ENCODE peak calls at places on chromosomes 7 and 10, in nine cellular contexts. Y is iris pigment epithelial cell; E is stimulated activated CD4-positive, alpha-beta T cell treated with anti-CD3 and anti-CD28 coated beads, Interleukin-15, amount 100 ng/mL, for 1 hour; H is adrenal gland; V is T-helper 1 cell; G is Daoy; P is activated T-helper 1 cell treated with Interleukin-2 at 50 U/mL for 16 hours; I is type B pancreatic cell; W is stimulated activated CD8-positive, alpha-beta memory T cell treated with anti-CD3 and anti-CD28 coated beads, Interleukin-2, amount 100 ng/mL, for 48 hours. R is an unnamed sample.

GRCh38 chr7:150340024-150340749 is 1.2 kb downstream of the RARRES2 start:
- DNase-seq in E (no peak), Y (peak; percentile 27), G (peak; percentile 66), W (peak; percentile 22), V (no peak), P (no peak), H (peak; percentile 78), I (no peak), R (no peak)

GRCh38 chr7:52455571-52455970 is 579.9 kb upstream of the POM121L12 start:
- DNase-seq in W (no peak), H (no peak), P (no peak), Y (no peak), G (no peak), I (no peak), E (no peak), V (no peak), R (no peak)

GRCh38 chr10:77592946-77593636 is 44.5 kb downstream of the KCNMA1 start:
- DNase-seq in E (no peak), Y (peak; percentile 93), P (no peak), G (peak; percentile 93), I (no peak), W (no peak), H (peak; percentile 64), V (no peak), R (no peak)

GRCh38 chr10:20748551-20748950 is 148.6 kb downstream of the NEBL start:
- DNase-seq in E (no peak), I (no peak), V (no peak), P (no peak), G (no peak), H (no peak), Y (no peak), W (no peak), R (no peak)

GRCh38 chr10:129690248-129691070 is 223.4 kb downstream of the MGMT start:
- DNase-seq in H (no peak), G (no peak), W (no peak), I (no peak), Y (no peak), P (no peak), E (no peak), V (no peak), R (no peak)

GRCh38 chr7:146185844-146186243 is 69.2 kb downstream of the CNTNAP2 start:
- DNase-seq in W (no peak), G (no peak), E (no peak), V (no peak), P (no peak), I (no peak), Y (peak; percentile 7), H (no peak), R (no peak)

GRCh38 chr10:96292971-96293909 is 11.0 kb upstream of the DNTT start:
- DNase-seq in V (no peak), Y (peak; percentile 47), I (no peak), E (no peak), W (no peak), G (no peak), H (peak; percentile 31), P (no peak), R (no peak)

GRCh38 chr10:1253476-1254353 is 197.5 kb downstream of the WDR37 start:
- DNase-seq in Y (no peak), V (no peak), I (no peak), P (no peak), W (no peak), H (no peak), E (no peak), G (no peak), R (no peak)

GRCh38 chr10:102669206-102670064 is 25.2 kb downstream of the TRIM8 start:
- DNase-seq in P (no peak), W (no peak), H (peak; percentile 73), Y (peak; percentile 39), V (no peak), E (no peak), G (peak; percentile 52), I (no peak), R (no peak)

GRCh38 chr7:117863618-117864017 is 9.6 kb downstream of the CTTNBP2 start:
- DNase-seq in W (no peak), P (no peak), H (no peak), E (no peak), V (no peak), I (no peak), Y (no peak), G (no peak), R (no peak)

GRCh38 chr7:542935-543789 is 23.5 kb upstream of the PDGFA start:
- DNase-seq in E (no peak), W (peak; percentile 10), Y (peak; percentile 85), V (no peak), I (no peak), P (no peak), H (peak; percentile 72), G (peak; percentile 97), R (no peak)

GRCh38 chr7:36863901-36864701 is 139.8 kb upstream of the AOAH start:
- DNase-seq in H (peak; percentile 30), G (peak; percentile 23), E (no peak), P (no peak), W (no peak), V (no peak), I (no peak), Y (no peak), R (no peak)

GRCh38 chr10:48517911-48518321 is 87.0 kb downstream of the ARHGAP22 start:
- DNase-seq in G (no peak), I (no peak), E (no peak), Y (no peak), V (no peak), H (peak; percentile 25), W (no peak), P (no peak), R (no peak)

GRCh38 chr7:103073989-103074518 is 542 bp downstream of the FBXL13 start:
- DNase-seq in Y (no peak), I (no peak), W (no peak), E (no peak), G (peak; percentile 53), V (no peak), P (no peak), H (no peak), R (no peak)

GRCh38 chr7:27178366-27178765 is 4.2 kb upstream of the HOXA10 start:
- DNase-seq in P (no peak), G (no peak), E (no peak), I (no peak), W (no peak), V (no peak), H (no peak), Y (no peak), R (no peak)

GRCh38 chr10:14366760-14367159 is 36.0 kb upstream of the FRMD4A start:
- DNase-seq in Y (no peak), I (no peak), G (no peak), V (no peak), H (no peak), E (no peak), P (no peak), W (no peak), R (no peak)

GRCh38 chr7:28811990-28812389 is 146.1 kb downstream of the TRIL start:
- DNase-seq in H (no peak), W (no peak), P (no peak), E (no peak), I (no peak), G (no peak), V (no peak), Y (no peak), R (no peak)

GRCh38 chr7:158097106-158097505 is 490.5 kb downstream of the PTPRN2 start:
- DNase-seq in G (no peak), W (no peak), Y (no peak), H (no peak), V (no peak), E (no peak), P (no peak), I (peak; percentile 59), R (no peak)

GRCh38 chr7:126803990-126804389 is 448.8 kb downstream of the GRM8 start:
- DNase-seq in P (no peak), E (no peak), H (peak; percentile 40), Y (peak; percentile 15), V (no peak), I (no peak), G (no peak), W (no peak), R (no peak)

GRCh38 chr7:117004899-117005298 is 51.6 kb downstream of the ST7 start:
- DNase-seq in V (no peak), H (no peak), Y (peak; percentile 74), G (no peak), I (no peak), P (no peak), W (no peak), E (no peak), R (no peak)

GRCh38 chr7:24670782-24671181 is 86.5 kb downstream of the GSDME start:
- DNase-seq in H (no peak), Y (no peak), E (no peak), I (no peak), G (no peak), V (no peak), P (no peak), W (no peak), R (no peak)

GRCh38 chr10:48536916-48537890 is 67.7 kb downstream of the ARHGAP22 start:
- DNase-seq in W (no peak), E (no peak), I (no peak), G (no peak), Y (no peak), P (no peak), V (no peak), H (no peak), R (no peak)

GRCh38 chr7:23074443-23075244 is 30.9 kb upstream of the KLHL7 start:
- DNase-seq in I (no peak), V (no peak), W (no peak), P (no peak), H (no peak), Y (no peak), E (no peak), G (no peak), R (no peak)

GRCh38 chr10:26439436-26440090 is 1.4 kb downstream of the APBB1IP start:
- DNase-seq in E (no peak), Y (no peak), P (no peak), H (no peak), W (no peak), V (no peak), I (no peak), G (no peak), R (no peak)

GRCh38 chr10:89798092-89798491 is 96.7 kb downstream of the KIF20B start:
- DNase-seq in W (no peak), I (no peak), E (no peak), G (no peak), Y (no peak), H (no peak), P (no peak), V (no peak), R (no peak)

GRCh38 chr7:16711730-16712129 is 41.8 kb upstream of the TSPAN13 start:
- DNase-seq in H (no peak), I (no peak), E (no peak), P (no peak), G (peak; percentile 50), W (no peak), Y (peak; percentile 22), V (no peak), R (no peak)

R was measured in T-helper 22 cell.